ENCODE peak calls at places on chromosomes 3 and 15, in five cellular contexts. B is pancreas, F is psoas muscle, M is fibroblast of lung, J is upper lobe of right lung. D is an unnamed sample.

GRCh38 chr3:59321881-59322540 is 272.2 kb upstream of the CFAP20DC start:
- DNase-seq in B (no peak), J (no peak), M (peak; percentile 71), F (no peak), D (no peak)

GRCh38 chr3:152071924-152072323 is 196.8 kb upstream of the MBNL1 start:
- DNase-seq in M (peak; percentile 57), F (no peak), J (no peak), B (no peak), D (peak; percentile 61)

GRCh38 chr3:112486811-112487505 is 12.3 kb downstream of the BTLA start:
- DNase-seq in F (no peak), B (no peak), J (no peak), M (peak; percentile 15), D (no peak)

GRCh38 chr3:127652246-127652995 is 20.3 kb upstream of the ABTB1 start:
- DNase-seq in F (peak; percentile 58), J (peak; percentile 66), B (no peak), M (peak; percentile 31), D (peak; percentile 79)

GRCh38 chr3:85432081-85432480 is 473.3 kb downstream of the CADM2 start:
- DNase-seq in J (no peak), F (no peak), M (no peak), B (no peak), D (no peak)

GRCh38 chr15:49570672-49571071 is 49.9 kb downstream of the FAM227B start:
- DNase-seq in F (no peak), B (no peak), J (no peak), M (no peak), D (no peak)

GRCh38 chr3:38122712-38123290 is 14.1 kb downstream of the ACAA1 start:
- DNase-seq in M (no peak), B (no peak), F (no peak), J (no peak), D (no peak)

GRCh38 chr15:66650433-66650832 is 51.6 kb upstream of the SMAD6 start:
- DNase-seq in J (peak; percentile 82), F (peak; percentile 61), M (no peak), B (no peak), D (peak; percentile 21)

GRCh38 chr3:11735638-11736037 is 91.9 kb upstream of the VGLL4 start:
- DNase-seq in J (no peak), B (no peak), M (no peak), F (no peak), D (no peak)

GRCh38 chr3:64462203-64463120 is 225.3 kb downstream of the ADAMTS9 start:
- DNase-seq in F (no peak), B (no peak), J (no peak), M (peak; percentile 97), D (peak; percentile 88)

GRCh38 chr15:79849789-79850188 is 47.0 kb downstream of the MTHFS start:
- DNase-seq in J (no peak), B (no peak), M (peak; percentile 21), F (no peak), D (peak; percentile 78)

GRCh38 chr3:66298591-66298990 is 77.8 kb downstream of the SLC25A26 start:
- DNase-seq in B (no peak), J (no peak), F (no peak), M (peak; percentile 14), D (no peak)

GRCh38 chr3:127369356-127369935 is 81.6 kb upstream of the PRR20G start:
- DNase-seq in J (peak; percentile 46), M (no peak), F (no peak), B (no peak), D (no peak)

GRCh38 chr15:60580650-60581415 is 101.9 kb upstream of the ICE2 start:
- DNase-seq in M (no peak), F (no peak), B (no peak), J (no peak), D (no peak)

GRCh38 chr15:46861796-46862195 is 855.5 kb upstream of the SEMA6D start:
- DNase-seq in F (no peak), M (no peak), J (no peak), B (no peak), D (no peak)

GRCh38 chr3:73279-73678 is 123.3 kb upstream of the CHL1 start:
- DNase-seq in M (no peak), B (no peak), J (no peak), F (no peak), D (no peak)

GRCh38 chr3:51397389-51397788 is 6.3 kb downstream of the RBM15B start:
- DNase-seq in F (no peak), B (no peak), J (no peak), M (no peak), D (no peak)

GRCh38 chr3:151393146-151393831 is 8.7 kb upstream of the P2RY12 start:
- DNase-seq in J (no peak), M (peak; percentile 17), B (no peak), F (no peak), D (no peak)

GRCh38 chr15:64334530-64334929 is 21.4 kb downstream of the CSNK1G1 start:
- DNase-seq in J (no peak), F (no peak), B (no peak), M (no peak), D (no peak)

GRCh38 chr3:184167786-184168185 is 6.9 kb upstream of the AP2M1 start:
- DNase-seq in F (no peak), B (no peak), M (no peak), J (no peak), D (no peak)

GRCh38 chr3:105458518-105459215 is 92.0 kb downstream of the ALCAM start:
- DNase-seq in F (no peak), B (no peak), J (no peak), M (peak; percentile 91), D (peak; percentile 10)

GRCh38 chr3:100869787-100870186 is 123.4 kb downstream of the ABI3BP start:
- DNase-seq in M (peak; percentile 17), F (no peak), J (no peak), B (no peak), D (peak; percentile 64)

GRCh38 chr3:63597019-63597418 is 55.5 kb upstream of the SNTN start:
- DNase-seq in J (no peak), F (no peak), B (no peak), M (no peak), D (no peak)

GRCh38 chr3:27219127-27219860 is 149.9 kb downstream of the NEK10 start:
- DNase-seq in F (no peak), M (peak; percentile 56), B (no peak), J (no peak), D (peak; percentile 25)

GRCh38 chr3:160781429-160781828 is 25.4 kb downstream of the PPM1L start:
- DNase-seq in F (no peak), B (no peak), M (no peak), J (no peak), D (no peak)

GRCh38 chr3:71243230-71243629 is 340.3 kb downstream of the FOXP1 start:
- DNase-seq in B (no peak), F (no peak), J (no peak), M (peak; percentile 50), D (no peak)
- H3K4me3 ChIP-seq in B (no peak overlapping the region), F (no peak overlapping the region), J (no peak overlapping the region), M (no peak overlapping the region), D (no peak overlapping the region)

GRCh38 chr3:99551520-99551919 is 86.9 kb upstream of the COL8A1 start:
- DNase-seq in M (no peak), J (no peak), F (no peak), B (no peak), D (no peak)
- TF ChIP-seq CTCF in M (no peak), J (no peak), F (no peak), B (no peak), D (no peak)

GRCh38 chr15:37109952-37110630 is 9.7 kb upstream of the MEIS2 start:
- DNase-seq in J (no peak), B (no peak), M (peak; percentile 68), F (peak; percentile 64), D (no peak)
- H3K4me3 ChIP-seq in J (peak overlapping the region; percentile 31), B (peak overlapping the region; percentile 10), M (peak overlapping the region; percentile 55), F (peak overlapping the region; percentile 63), D (peak overlapping the region; percentile 51)

GRCh38 chr15:56763082-56763481 is 29.8 kb upstream of the ZNF280D start:
- DNase-seq in J (no peak), F (no peak), B (no peak), M (no peak), D (no peak)

GRCh38 chr15:56770191-56770590 is 36.9 kb upstream of the ZNF280D start:
- DNase-seq in M (no peak), J (no peak), B (no peak), F (no peak), D (no peak)

GRCh38 chr15:56763496-56763895 is 30.2 kb upstream of the ZNF280D start:
- DNase-seq in J (no peak), B (no peak), M (no peak), F (no peak), D (no peak)

GRCh38 chr15:56765252-56765651 is 31.9 kb upstream of the ZNF280D start:
- DNase-seq in M (peak; percentile 86), J (no peak), B (no peak), F (no peak), D (peak; percentile 59)

GRCh38 chr15:56767315-56767714 is 34.0 kb upstream of the ZNF280D start:
- DNase-seq in M (peak; percentile 21), J (no peak), F (no peak), B (no peak), D (no peak)
- TF ChIP-seq CTCF in M (no peak), J (no peak), F (no peak), B (no peak), D (no peak)

DNA sequence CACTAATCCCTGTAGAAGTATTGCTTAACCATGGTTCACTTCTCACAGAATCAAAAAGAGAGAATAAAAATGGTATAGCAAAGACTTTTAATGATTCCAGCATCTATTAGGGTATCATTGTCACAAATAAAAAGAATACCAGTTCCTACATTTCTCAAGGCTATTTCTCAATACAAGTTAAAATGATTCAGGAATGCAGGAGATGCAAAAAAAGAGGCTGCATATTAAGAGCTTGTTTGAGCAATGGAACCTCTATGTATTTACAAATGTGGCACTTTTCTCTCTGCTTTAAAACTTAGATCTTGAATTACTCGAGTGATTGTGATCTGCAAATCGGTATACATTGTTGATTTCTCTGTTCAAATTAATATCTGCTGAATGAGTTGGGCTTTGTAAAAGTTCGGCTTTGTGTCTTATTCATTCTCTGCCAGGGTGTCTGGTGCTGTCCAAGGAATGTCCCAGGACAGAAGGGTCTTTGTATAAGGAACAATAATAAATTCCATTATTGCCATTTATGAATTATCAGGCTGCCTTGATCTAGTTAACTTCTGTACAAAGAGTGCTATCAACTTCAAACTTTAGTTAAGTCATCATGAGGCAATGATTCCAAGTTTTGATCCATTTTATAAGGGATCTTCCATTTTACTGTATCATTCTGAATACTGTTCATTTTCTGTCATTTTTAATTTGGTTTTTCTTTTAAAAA is 364.2 kb downstream of the RBMS3 start:
- DNase-seq in B (no peak), F (no peak), M (peak; percentile 6), J (no peak), D (peak; percentile 7)
- H3K4me3 ChIP-seq in B (no peak overlapping the region), F (no peak overlapping the region), M (no peak overlapping the region), J (no peak overlapping the region), D (no peak overlapping the region)

DNA sequence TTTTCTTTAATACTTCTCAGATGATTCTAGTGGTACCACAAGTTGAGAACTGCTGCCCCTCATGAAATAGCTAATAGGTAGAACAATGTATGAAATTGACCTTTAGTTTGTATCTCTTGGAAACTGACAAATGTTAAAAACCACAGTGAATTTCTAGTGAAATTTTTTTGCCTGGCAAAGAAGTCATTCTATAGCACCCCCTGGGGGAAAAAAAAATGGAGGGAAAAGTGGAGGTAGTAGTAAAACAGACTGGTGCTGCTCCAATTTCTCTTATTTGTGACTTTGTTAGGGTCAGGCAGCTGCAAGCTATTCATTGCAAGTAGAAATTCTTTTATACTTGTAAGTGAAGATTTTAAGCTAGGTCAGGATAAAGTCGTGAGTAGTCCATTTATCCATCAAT is 605.0 kb downstream of the NLGN1 start:
- DNase-seq in F (no peak), B (no peak), M (no peak), J (no peak), D (peak; percentile 36)
- TF ChIP-seq CTCF in F (no peak), B (no peak), M (peak; percentile 26), J (no peak), D (no peak)

D was measured in foreskin fibroblast.